ENCODE peak calls at places on chromosome 1, in six cellular contexts. Y is PC-3, X is GM23248, A is IMR-90, L is neuronal stem cell, R is fibroblast of lung. B is an unnamed sample. For H3K4me1, the result is how much of the 10 kb centered on the place peaks cover.

GRCh38 chr1:94542088-94542671 is 621 bp upstream of the F3 start:
- DNase-seq in L (no peak), A (peak), X (peak), R (peak), Y (peak), B (peak)

GRCh38 chr1:3772715-3773571 is at the start of gene SMIM1:
- DNase-seq in L (no peak), Y (peak), X (no peak), A (no peak), R (no peak), B (no peak)

GRCh38 chr1:24486296-24487065 is 16.2 kb upstream of the RCAN3 start:
- DNase-seq in Y (no peak), L (no peak), X (no peak), R (no peak), A (no peak), B (no peak)

GRCh38 chr1:106961671-106962070 is 94.8 kb upstream of the PRMT6 start:
- DNase-seq in Y (no peak), X (no peak), A (no peak), L (no peak), R (no peak), B (no peak)

GRCh38 chr1:230986976-230987375 is 8.1 kb downstream of the ARV1 start:
- DNase-seq in R (peak), A (peak), L (no peak), X (peak), Y (peak), B (peak)

GRCh38 chr1:41955461-41956159 is 36.9 kb upstream of the HIVEP3 start:
- DNase-seq in Y (peak), A (peak), L (peak), X (peak), R (peak), B (peak)

GRCh38 chr1:172429324-172430127 is 9.0 kb downstream of the C1orf105 start:
- DNase-seq in R (peak), A (peak), X (peak), Y (peak), L (peak), B (peak)

GRCh38 chr1:6019166-6019845 is 26.4 kb upstream of the KCNAB2 start:
- DNase-seq in Y (no peak), L (no peak), X (no peak), A (no peak), R (no peak), B (no peak)

GRCh38 chr1:209389258-209389657 is 194.3 kb upstream of the CAMK1G start:
- DNase-seq in L (no peak), Y (peak), A (peak), R (peak), X (peak), B (peak)

GRCh38 chr1:27473755-27474154 is 16.2 kb downstream of the WASF2 start:
- DNase-seq in Y (no peak), R (peak), X (no peak), L (no peak), A (no peak), B (no peak)

GRCh38 chr1:214615111-214615510 is 12.1 kb downstream of the CENPF start:
- DNase-seq in R (peak), L (no peak), A (peak), X (peak), Y (peak), B (peak)

GRCh38 chr1:214621178-214621577 is 18.2 kb downstream of the CENPF start:
- DNase-seq in L (no peak), X (no peak), Y (no peak), R (no peak), A (no peak), B (no peak)

GRCh38 chr1:214615871-214616270 is 12.9 kb downstream of the CENPF start:
- DNase-seq in A (peak), L (no peak), Y (peak), X (peak), R (peak), B (peak)

GRCh38 chr1:214617246-214617645 is 14.3 kb downstream of the CENPF start:
- DNase-seq in X (no peak), R (no peak), Y (no peak), L (no peak), A (no peak), B (no peak)

GRCh38 chr1:214617843-214618242 is 14.8 kb downstream of the CENPF start:
- DNase-seq in X (no peak), A (no peak), Y (no peak), L (no peak), R (no peak), B (no peak)
- H2AFZ ChIP-seq in X (no peak), A (no peak), Y (no peak), L (no peak), R (no peak), B (no peak)

DNA sequence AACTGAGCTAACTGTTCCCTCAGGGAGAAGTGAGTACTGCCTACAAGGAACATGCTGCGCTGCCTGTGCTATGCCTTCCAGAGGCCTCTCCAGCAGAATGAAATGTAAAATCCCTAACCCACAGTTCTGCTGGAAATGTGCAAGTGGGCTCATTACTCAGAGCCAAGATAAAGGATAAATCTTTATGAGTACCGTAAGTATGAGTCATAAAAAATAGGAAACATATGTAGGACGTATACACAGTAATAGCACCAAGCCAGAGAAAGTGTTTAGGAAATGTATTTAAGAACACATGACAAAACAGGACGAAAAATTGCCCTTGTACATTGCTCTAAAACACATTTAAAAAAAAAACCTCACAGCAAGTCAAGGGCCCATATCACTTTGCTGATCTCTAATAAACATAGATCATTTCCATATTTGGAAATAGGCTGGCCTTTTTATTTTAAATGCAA is 104.6 kb downstream of the TGFBR3 start:
- DNase-seq in L (no peak), Y (peak), R (peak), A (peak), X (peak), B (peak)
- H3K4me1 ChIP-seq in L (under half), Y (under half), R (under half), A (under half), X (under half), B (under half)

GRCh38 chr1:173477286-173478098 is at the start of gene PRDX6:
- DNase-seq in A (peak), R (peak), L (peak), X (peak), Y (peak), B (peak)

GRCh38 chr1:173475564-173476196 is 1.5 kb upstream of the PRDX6 start:
- DNase-seq in Y (peak), A (peak), R (peak), L (no peak), X (peak), B (peak)

GRCh38 chr1:173478099-173478555 is 992 bp downstream of the PRDX6 start:
- DNase-seq in R (peak), L (no peak), X (peak), A (peak), Y (peak), B (peak)

GRCh38 chr1:173476664-173477285 is 360 bp upstream of the PRDX6 start:
- DNase-seq in L (peak), R (peak), A (peak), X (peak), Y (peak), B (peak)

DNA sequence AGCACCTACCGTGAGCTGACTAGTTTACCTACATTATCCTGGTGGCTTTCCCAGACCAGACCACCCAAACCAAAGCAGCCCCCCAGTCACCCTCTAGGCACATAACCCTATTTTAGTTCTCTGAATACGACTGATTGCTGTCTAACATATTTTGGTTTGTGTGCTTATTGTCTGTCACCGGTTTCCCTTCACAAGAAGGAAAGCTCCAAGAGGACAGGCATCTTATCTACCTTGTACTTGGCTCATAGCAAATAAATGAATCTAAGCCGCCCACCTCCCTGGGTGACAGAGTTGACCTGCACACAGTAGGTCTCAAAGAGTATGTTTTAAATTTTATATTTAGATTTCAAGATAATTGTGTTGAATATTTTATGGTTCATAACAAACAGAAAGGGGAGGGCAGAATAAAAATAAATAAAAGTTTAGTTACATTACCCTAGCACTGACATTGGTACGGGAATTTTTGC is 905 bp upstream of the PRDX6 start:
- DNase-seq in Y (peak), X (no peak), L (no peak), R (no peak), A (no peak), B (no peak)
- H3K9ac ChIP-seq in Y (peak), X (peak), L (no peak), R (peak), A (peak), B (peak)

GRCh38 chr1:109716570-109717090 is 4.6 kb downstream of the GSTM5 start:
- DNase-seq in X (no peak), Y (no peak), L (no peak), R (no peak), A (no peak), B (no peak)
- H2AFZ ChIP-seq in X (no peak), Y (no peak), L (no peak), R (no peak), A (no peak), B (no peak)

GRCh38 chr1:96660503-96660902 is 61.1 kb upstream of the PTBP2 start:
- DNase-seq in L (no peak), R (peak), X (peak), A (peak), Y (no peak), B (peak)
- H3K4me1 ChIP-seq in L (under half), R (under half), X (under half), A (under half), Y (under half), B (under half)

DNA sequence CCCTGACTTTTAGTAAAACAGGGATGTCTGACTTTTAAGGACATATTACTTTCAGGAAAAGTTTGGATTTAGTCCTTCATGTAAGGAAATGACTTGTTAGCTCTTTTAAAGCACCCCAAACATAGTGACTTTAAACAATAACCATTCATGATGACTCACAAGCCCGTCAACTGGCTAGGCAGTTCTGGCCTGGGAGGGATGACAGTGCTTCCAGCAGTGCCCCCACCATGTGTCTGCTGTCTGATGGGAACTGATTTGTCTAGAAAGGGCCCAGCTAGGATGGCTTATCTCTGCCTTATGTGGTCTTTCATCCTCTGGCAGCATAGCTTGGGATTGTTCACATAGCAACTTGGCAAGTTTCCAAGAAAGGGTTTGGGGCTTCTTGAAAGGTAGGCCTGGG is 143.4 kb downstream of the C1orf94 start:
- DNase-seq in L (no peak), X (peak), R (peak), A (no peak), Y (peak), B (peak)
- H3K9ac ChIP-seq in L (no peak), X (no peak), R (no peak), A (no peak), Y (no peak), B (no peak)

B was measured in astrocyte.